ENCODE peak calls at places on chromosomes 16 and 17, in ten cellular contexts. One of them, this sample, is unnamed.

GRCh38 chr16:66695474-66695934 is 1.0 kb downstream of the CMTM4 start:
- DNase-seq in Peyer's patch: no peak
- DNase-seq in AG08395: no peak
- DNase-seq in NCI-H2081 treated with DMSO at 0.1 percent for 48 hours: no peak
- DNase-seq in fibroblast of lung: no peak
- DNase-seq in Ammon's horn: peak
- DNase-seq in sigmoid colon: no peak
- DNase-seq in T-helper 9 cell: no peak
- DNase-seq in CD8-positive, alpha-beta T cell: no peak
- DNase-seq in pancreas: peak
- DNase-seq in this sample: no peak

GRCh38 chr17:47731396-47731795 is 1.6 kb upstream of the TBX21 start:
- DNase-seq in Peyer's patch: no peak
- DNase-seq in AG08395: no peak
- DNase-seq in NCI-H2081 treated with DMSO at 0.1 percent for 48 hours: no peak
- DNase-seq in fibroblast of lung: no peak
- DNase-seq in Ammon's horn: no peak
- DNase-seq in sigmoid colon: no peak
- DNase-seq in T-helper 9 cell: no peak
- DNase-seq in CD8-positive, alpha-beta T cell: no peak
- DNase-seq in pancreas: no peak
- DNase-seq in this sample: peak

GRCh38 chr16:84047626-84048025 is 5.0 kb upstream of the SLC38A8 start:
- DNase-seq in Peyer's patch: peak
- DNase-seq in AG08395: no peak
- DNase-seq in NCI-H2081 treated with DMSO at 0.1 percent for 48 hours: no peak
- DNase-seq in fibroblast of lung: no peak
- DNase-seq in Ammon's horn: no peak
- DNase-seq in sigmoid colon: peak
- DNase-seq in T-helper 9 cell: no peak
- DNase-seq in CD8-positive, alpha-beta T cell: no peak
- DNase-seq in pancreas: no peak
- DNase-seq in this sample: no peak

GRCh38 chr16:81567987-81568748 is 123.6 kb downstream of the CMIP start:
- DNase-seq in Peyer's patch: peak
- DNase-seq in AG08395: peak
- DNase-seq in NCI-H2081 treated with DMSO at 0.1 percent for 48 hours: no peak
- DNase-seq in fibroblast of lung: peak
- DNase-seq in Ammon's horn: no peak
- DNase-seq in sigmoid colon: no peak
- DNase-seq in T-helper 9 cell: no peak
- DNase-seq in CD8-positive, alpha-beta T cell: no peak
- DNase-seq in pancreas: peak
- DNase-seq in this sample: no peak

GRCh38 chr16:8572063-8572918 is 18.0 kb downstream of the TMEM114 start:
- DNase-seq in Peyer's patch: no peak
- DNase-seq in AG08395: no peak
- DNase-seq in NCI-H2081 treated with DMSO at 0.1 percent for 48 hours: no peak
- DNase-seq in fibroblast of lung: no peak
- DNase-seq in Ammon's horn: no peak
- DNase-seq in sigmoid colon: no peak
- DNase-seq in T-helper 9 cell: no peak
- DNase-seq in CD8-positive, alpha-beta T cell: no peak
- DNase-seq in pancreas: no peak
- DNase-seq in this sample: no peak

GRCh38 chr17:32783602-32784001 is 93.3 kb downstream of the MYO1D start:
- DNase-seq in Peyer's patch: no peak
- DNase-seq in AG08395: peak
- DNase-seq in NCI-H2081 treated with DMSO at 0.1 percent for 48 hours: no peak
- DNase-seq in fibroblast of lung: peak
- DNase-seq in Ammon's horn: peak
- DNase-seq in sigmoid colon: no peak
- DNase-seq in T-helper 9 cell: no peak
- DNase-seq in CD8-positive, alpha-beta T cell: no peak
- DNase-seq in pancreas: no peak
- DNase-seq in this sample: no peak

GRCh38 chr16:80743772-80744171 is 60.6 kb downstream of the CDYL2 start:
- DNase-seq in Peyer's patch: no peak
- DNase-seq in AG08395: no peak
- DNase-seq in NCI-H2081 treated with DMSO at 0.1 percent for 48 hours: no peak
- DNase-seq in fibroblast of lung: no peak
- DNase-seq in Ammon's horn: no peak
- DNase-seq in sigmoid colon: no peak
- DNase-seq in T-helper 9 cell: no peak
- DNase-seq in CD8-positive, alpha-beta T cell: no peak
- DNase-seq in pancreas: no peak
- DNase-seq in this sample: no peak

GRCh38 chr16:13919330-13919682 is 648 bp upstream of the ERCC4 start:
- DNase-seq in Peyer's patch: no peak
- DNase-seq in AG08395: peak
- DNase-seq in NCI-H2081 treated with DMSO at 0.1 percent for 48 hours: no peak
- DNase-seq in fibroblast of lung: peak
- DNase-seq in Ammon's horn: no peak
- DNase-seq in sigmoid colon: no peak
- DNase-seq in T-helper 9 cell: no peak
- DNase-seq in CD8-positive, alpha-beta T cell: no peak
- DNase-seq in pancreas: no peak
- DNase-seq in this sample: no peak

GRCh38 chr17:38554430-38555350 is 51.1 kb downstream of the SRCIN1 start:
- DNase-seq in Peyer's patch: no peak
- DNase-seq in AG08395: no peak
- DNase-seq in NCI-H2081 treated with DMSO at 0.1 percent for 48 hours: peak
- DNase-seq in fibroblast of lung: peak
- DNase-seq in Ammon's horn: no peak
- DNase-seq in sigmoid colon: no peak
- DNase-seq in T-helper 9 cell: no peak
- DNase-seq in CD8-positive, alpha-beta T cell: no peak
- DNase-seq in pancreas: no peak
- DNase-seq in this sample: no peak

GRCh38 chr17:557371-557770 is 157.3 kb downstream of the VPS53 start:
- DNase-seq in Peyer's patch: no peak
- DNase-seq in AG08395: no peak
- DNase-seq in NCI-H2081 treated with DMSO at 0.1 percent for 48 hours: no peak
- DNase-seq in fibroblast of lung: no peak
- DNase-seq in Ammon's horn: no peak
- DNase-seq in sigmoid colon: no peak
- DNase-seq in T-helper 9 cell: no peak
- DNase-seq in CD8-positive, alpha-beta T cell: no peak
- DNase-seq in pancreas: no peak
- DNase-seq in this sample: no peak

GRCh38 chr17:16283705-16284104 is 66.7 kb downstream of the PIGL start:
- DNase-seq in Peyer's patch: no peak
- DNase-seq in AG08395: no peak
- DNase-seq in NCI-H2081 treated with DMSO at 0.1 percent for 48 hours: no peak
- DNase-seq in fibroblast of lung: peak
- DNase-seq in Ammon's horn: no peak
- DNase-seq in sigmoid colon: no peak
- DNase-seq in T-helper 9 cell: no peak
- DNase-seq in CD8-positive, alpha-beta T cell: no peak
- DNase-seq in pancreas: no peak
- DNase-seq in this sample: no peak